ENCODE peak calls at places on chromosomes 11 and 22, in nine cellular contexts. W is Calu3; S is tibial nerve; M is mucosa of descending colon; V is upper lobe of left lung; D is fibroblast of lung; F is CD4-positive, alpha-beta T cell; B is coronary artery; Y is fibroblast of mammary gland. I is an unnamed sample.

GRCh38 chr11:73597340-73597955 is 464 bp downstream of the FAM168A start:
- DNase-seq in W (no peak), S (no peak), M (no peak), V (no peak), D (no peak), F (no peak), B (no peak), Y (no peak), I (no peak)

GRCh38 chr11:93717501-93717900 is 23.8 kb downstream of the TAF1D start:
- DNase-seq in W (no peak), S (no peak), M (no peak), V (no peak), D (no peak), F (no peak), B (no peak), Y (no peak), I (no peak)

GRCh38 chr11:12024314-12024926 is 16.0 kb upstream of the DKK3 start:
- DNase-seq in W (no peak), S (no peak), M (no peak), V (no peak), D (no peak), F (no peak), B (no peak), Y (no peak), I (no peak)

GRCh38 chr22:37290737-37291136 is 8.4 kb downstream of the CYTH4 start:
- DNase-seq in W (no peak), S (no peak), M (no peak), V (no peak), D (peak), F (no peak), B (no peak), Y (peak), I (no peak)

GRCh38 chr11:63839508-63840355 is 822 bp downstream of the MARK2 start:
- DNase-seq in W (peak), S (no peak), M (peak), V (no peak), D (no peak), F (peak), B (no peak), Y (no peak), I (peak)

GRCh38 chr11:73317373-73317772 is 9.3 kb downstream of the ARHGEF17 start:
- DNase-seq in W (no peak), S (no peak), M (peak), V (no peak), D (no peak), F (no peak), B (peak), Y (no peak), I (no peak)

GRCh38 chr11:61797263-61797944 is 4.7 kb downstream of the FEN1 start:
- DNase-seq in W (peak), S (peak), M (peak), V (no peak), D (peak), F (peak), B (no peak), Y (peak), I (peak)

GRCh38 chr22:37060801-37061610 is 9.5 kb downstream of the KCTD17 start:
- DNase-seq in W (no peak), S (no peak), M (no peak), V (no peak), D (no peak), F (no peak), B (no peak), Y (no peak), I (no peak)

GRCh38 chr11:124277809-124278208 is 21.6 kb downstream of the OR8G5 start:
- DNase-seq in W (no peak), S (no peak), M (no peak), V (no peak), D (no peak), F (no peak), B (no peak), Y (no peak), I (no peak)
- TF ChIP-seq CTCF in W (no peak), S (no peak), M (no peak), V (no peak), D (no peak), F (no peak), B (no peak), Y (no peak), I (no peak)

GRCh38 chr22:24107668-24108067 is 73.6 kb upstream of the SUSD2 start:
- DNase-seq in W (no peak), S (peak), M (peak), V (no peak), D (peak), F (no peak), B (peak), Y (peak), I (no peak)
- TF ChIP-seq CTCF in W (no peak), S (no peak), M (no peak), V (no peak), D (peak), F (no peak), B (peak), Y (peak), I (no peak)

GRCh38 chr22:41377846-41378245 is 3.9 kb upstream of the TEF start:
- DNase-seq in W (no peak), S (no peak), M (no peak), V (no peak), D (no peak), F (no peak), B (no peak), Y (no peak), I (no peak)
- TF ChIP-seq CTCF in W (no peak), S (no peak), M (no peak), V (no peak), D (no peak), F (no peak), B (no peak), Y (no peak), I (no peak)

GRCh38 chr11:59285716-59286260 is 72.9 kb upstream of the OR5AN1 start:
- DNase-seq in W (no peak), S (no peak), M (no peak), V (no peak), D (no peak), F (no peak), B (no peak), Y (no peak), I (no peak)

GRCh38 chr11:59281177-59281576 is 68.5 kb upstream of the MPEG1 start:
- DNase-seq in W (no peak), S (no peak), M (no peak), V (no peak), D (no peak), F (no peak), B (no peak), Y (no peak), I (no peak)

GRCh38 chr11:59283311-59283710 is 70.6 kb upstream of the MPEG1 start:
- DNase-seq in W (no peak), S (no peak), M (no peak), V (no peak), D (no peak), F (no peak), B (no peak), Y (no peak), I (no peak)

GRCh38 chr11:59283825-59284772 is 71.4 kb upstream of the MPEG1 start:
- DNase-seq in W (peak), S (peak), M (peak), V (no peak), D (peak), F (no peak), B (no peak), Y (peak), I (no peak)

GRCh38 chr11:59284773-59285129 is 72.0 kb upstream of the MPEG1 start:
- DNase-seq in W (no peak), S (no peak), M (no peak), V (no peak), D (no peak), F (no peak), B (no peak), Y (no peak), I (no peak)
- TF ChIP-seq CTCF in W (no peak), S (no peak), M (no peak), V (no peak), D (no peak), F (no peak), B (no peak), Y (no peak), I (no peak)

GRCh38 chr11:34317038-34317360 is 40.8 kb downstream of the ABTB2 start:
- DNase-seq in W (no peak), S (no peak), M (no peak), V (no peak), D (no peak), F (no peak), B (no peak), Y (no peak), I (no peak)

GRCh38 chr11:34316347-34317037 is 41.3 kb downstream of the ABTB2 start:
- DNase-seq in W (no peak), S (no peak), M (no peak), V (no peak), D (no peak), F (no peak), B (no peak), Y (no peak), I (no peak)

GRCh38 chr11:34318111-34319037 is 39.4 kb downstream of the ABTB2 start:
- DNase-seq in W (no peak), S (no peak), M (peak), V (no peak), D (no peak), F (no peak), B (no peak), Y (peak), I (no peak)

GRCh38 chr11:34315006-34315793 is 42.6 kb downstream of the ABTB2 start:
- DNase-seq in W (no peak), S (no peak), M (no peak), V (no peak), D (no peak), F (no peak), B (no peak), Y (no peak), I (no peak)

DNA sequence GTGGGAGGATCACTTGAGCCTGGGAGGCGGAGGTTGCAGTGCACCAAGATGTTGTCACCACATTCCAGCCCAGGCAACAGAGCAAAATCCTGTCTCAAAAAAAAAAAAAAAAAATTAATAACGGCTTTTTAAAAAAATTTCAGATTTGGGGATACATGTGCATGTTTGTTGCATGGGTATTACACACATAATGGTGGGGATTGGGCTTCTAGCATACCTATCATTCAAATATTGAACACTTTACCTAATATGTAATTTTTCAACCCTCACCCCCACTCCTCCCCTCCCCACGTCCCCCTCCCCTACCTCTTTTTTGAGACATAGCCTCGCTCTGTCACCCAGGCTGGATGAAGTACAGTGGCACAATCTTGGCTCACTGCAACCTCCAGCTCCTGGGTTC is 40.1 kb downstream of the ABTB2 start:
- DNase-seq in W (no peak), S (no peak), M (no peak), V (no peak), D (no peak), F (no peak), B (no peak), Y (no peak), I (no peak)
- TF ChIP-seq CTCF in W (no peak), S (no peak), M (no peak), V (no peak), D (no peak), F (no peak), B (no peak), Y (no peak), I (no peak)

DNA sequence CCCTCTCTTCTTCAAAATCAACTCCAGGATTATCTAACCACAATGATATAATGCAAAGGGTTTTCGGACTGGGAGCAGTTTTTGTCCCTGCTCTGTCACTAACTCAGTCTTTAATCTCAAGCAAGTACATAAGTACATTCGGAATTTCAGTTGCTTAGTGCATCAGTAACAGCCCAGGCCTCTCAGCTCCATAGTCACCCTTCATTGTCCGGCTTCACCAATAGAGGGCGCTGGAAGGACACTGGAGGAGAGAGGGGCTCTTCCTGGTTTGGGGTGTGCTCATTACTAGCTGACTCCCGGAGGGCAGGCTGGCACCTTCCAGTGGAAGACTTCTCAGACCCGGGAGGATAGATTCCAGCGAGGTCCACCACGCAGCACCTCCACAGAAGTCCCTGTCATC is 90.4 kb upstream of the PDGFD start:
- DNase-seq in W (peak), S (no peak), M (peak), V (no peak), D (peak), F (no peak), B (no peak), Y (peak), I (no peak)
- TF ChIP-seq CTCF in W (peak), S (no peak), M (no peak), V (peak), D (peak), F (no peak), B (no peak), Y (peak), I (no peak)

I was measured in natural killer cell.